ENCODE peak calls at places on chromosomes 12 and 14, in four cellular contexts. N is neural progenitor cell, I is heart right ventricle, A is pancreas. F is an unnamed sample.

GRCh38 chr12:57461326-57461903 is 1.8 kb downstream of the GLI1 start:
- DNase-seq in N (peak; percentile 87), I (peak; percentile 71), A (no peak), F (peak; percentile 73)

GRCh38 chr12:31203261-31203660 is 122.7 kb downstream of the SINHCAF start:
- DNase-seq in N (no peak), I (no peak), A (no peak), F (no peak)

GRCh38 chr12:105765053-105766019 is 373.4 kb downstream of the NUAK1 start:
- DNase-seq in N (no peak), I (no peak), A (no peak), F (no peak)

GRCh38 chr14:92487513-92488133 is 26.0 kb upstream of the RIN3 start:
- DNase-seq in N (no peak), I (peak; percentile 21), A (no peak), F (no peak)

GRCh38 chr12:52494518-52494917 is 1.5 kb upstream of the KRT6A start:
- DNase-seq in N (no peak), I (no peak), A (no peak), F (no peak)

GRCh38 chr12:5430639-5431603 is 987 bp upstream of the NTF3 start:
- DNase-seq in N (peak; percentile 51), I (no peak), A (no peak), F (no peak)

GRCh38 chr14:25400607-25401206 is 350.8 kb upstream of the STXBP6 start:
- DNase-seq in N (peak; percentile 67), I (peak; percentile 6), A (no peak), F (no peak)

GRCh38 chr14:65949711-65950516 is 536.3 kb upstream of the CCDC196 start:
- DNase-seq in N (no peak), I (peak; percentile 39), A (peak; percentile 73), F (peak; percentile 21)

GRCh38 chr14:83483063-83483462 is 1949.4 kb upstream of the SEL1L start:
- DNase-seq in N (no peak), I (no peak), A (no peak), F (no peak)

GRCh38 chr14:102503576-102504224 is 5.9 kb downstream of the ANKRD9 start:
- DNase-seq in N (no peak), I (no peak), A (no peak), F (no peak)

GRCh38 chr12:15852383-15852782 is 29.8 kb upstream of the STRAP start:
- DNase-seq in N (no peak), I (no peak), A (no peak), F (no peak)

GRCh38 chr14:74400328-74400727 is 25.7 kb downstream of the SYNDIG1L start:
- DNase-seq in N (peak; percentile 53), I (no peak), A (no peak), F (no peak)

GRCh38 chr12:209246-209645 is 4.7 kb downstream of the SLC6A12 start:
- DNase-seq in N (no peak), I (no peak), A (no peak), F (no peak)

GRCh38 chr12:58633479-58633878 is 286.8 kb downstream of the LRIG3 start:
- DNase-seq in N (no peak), I (no peak), A (no peak), F (no peak)

GRCh38 chr12:120406080-120406479 is 31.8 kb upstream of the COX6A1 start:
- DNase-seq in N (no peak), I (no peak), A (no peak), F (no peak)

GRCh38 chr14:69141550-69141949 is 11.4 kb downstream of the DCAF5 start:
- DNase-seq in N (no peak), I (no peak), A (no peak), F (no peak)

GRCh38 chr12:11719678-11720099 is 70.2 kb downstream of the ETV6 start:
- DNase-seq in N (no peak), I (peak; percentile 70), A (no peak), F (peak; percentile 50)

GRCh38 chr12:76859621-76860020 is 19.2 kb downstream of the CSRP2 start:
- DNase-seq in N (no peak), I (no peak), A (no peak), F (no peak)

GRCh38 chr14:39395555-39396254 is 36.5 kb downstream of the FBXO33 start:
- DNase-seq in N (no peak), I (no peak), A (no peak), F (no peak)

GRCh38 chr14:50944647-50945413 is 547 bp upstream of the PYGL start:
- DNase-seq in N (no peak), I (peak; percentile 17), A (peak; percentile 72), F (peak; percentile 68)

GRCh38 chr12:119544780-119545625 is 48.6 kb upstream of the TMEM233 start:
- DNase-seq in N (peak; percentile 81), I (peak; percentile 59), A (peak; percentile 56), F (peak; percentile 33)

GRCh38 chr12:57755454-57756372 is 810 bp downstream of the MARCHF9 start:
- DNase-seq in N (peak; percentile 50), I (no peak), A (peak; percentile 82), F (peak; percentile 62)

GRCh38 chr14:55731881-55732498 is 152.0 kb downstream of the KTN1 start:
- DNase-seq in N (peak; percentile 48), I (peak; percentile 47), A (peak; percentile 61), F (no peak)

GRCh38 chr12:15196221-15196620 is 25.0 kb downstream of the RERG start:
- DNase-seq in N (no peak), I (no peak), A (no peak), F (no peak)

GRCh38 chr14:105333020-105333490 is 18.5 kb downstream of the PACS2 start:
- DNase-seq in N (no peak), I (no peak), A (peak; percentile 56), F (no peak)

GRCh38 chr14:68782091-68782981 is 10.5 kb downstream of the ZFP36L1 start:
- DNase-seq in N (no peak), I (no peak), A (no peak), F (no peak)

GRCh38 chr12:27868165-27868564 is 88.1 kb upstream of the MANSC4 start:
- DNase-seq in N (no peak), I (no peak), A (no peak), F (no peak)

GRCh38 chr12:47775100-47775911 is 2.3 kb downstream of the SLC48A1 start:
- DNase-seq in N (no peak), I (no peak), A (no peak), F (peak; percentile 21)

GRCh38 chr12:42475055-42475454 is 114.5 kb downstream of the PRICKLE1 start:
- DNase-seq in N (no peak), I (no peak), A (no peak), F (no peak)

GRCh38 chr12:42473130-42473529 is 116.4 kb downstream of the PRICKLE1 start:
- DNase-seq in N (no peak), I (no peak), A (no peak), F (no peak)

GRCh38 chr12:42473561-42473960 is 116.0 kb downstream of the PRICKLE1 start:
- DNase-seq in N (no peak), I (no peak), A (no peak), F (no peak)

GRCh38 chr12:42477931-42478330 is 111.6 kb downstream of the PRICKLE1 start:
- DNase-seq in N (no peak), I (no peak), A (no peak), F (no peak)

DNA sequence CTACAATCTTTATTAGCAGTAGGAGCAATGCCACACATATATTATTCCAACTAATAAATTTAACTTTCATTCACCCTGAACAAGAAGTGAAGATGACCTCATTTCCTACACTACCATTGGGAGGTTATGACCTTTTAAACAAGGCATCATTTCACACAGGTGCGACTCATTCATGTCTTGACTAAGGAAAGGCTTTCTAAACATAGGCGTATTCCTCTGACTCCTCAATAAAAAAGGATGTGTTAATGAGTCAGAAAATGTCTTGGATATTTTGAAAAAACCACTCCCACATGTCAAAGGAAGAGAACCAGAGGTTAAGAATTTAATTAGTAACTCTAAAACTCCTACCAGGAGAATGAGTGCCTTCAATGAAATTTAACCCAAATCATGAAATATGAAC is 115.2 kb downstream of the PRICKLE1 start:
- DNase-seq in N (no peak), I (no peak), A (no peak), F (no peak)
- H3K4me1 ChIP-seq in N (peaks cover 39% of the 10 kb centered on the region), I (peaks cover 71% of the 10 kb centered on the region), A (no peaks in the 10 kb centered on the region), F (peaks cover 4% of the 10 kb centered on the region)

GRCh38 chr12:65828711-65829339 is 4.5 kb downstream of the HMGA2 start:
- DNase-seq in N (no peak), I (no peak), A (no peak), F (no peak)
- H3K4me3 ChIP-seq in N (peak overlapping the region; percentile 73), I (no peak overlapping the region), A (no peak overlapping the region), F (no peak overlapping the region)

GRCh38 chr12:43973385-43973784 is 137.5 kb downstream of the TMEM117 start:
- DNase-seq in N (no peak), I (no peak), A (no peak), F (no peak)

GRCh38 chr12:43978546-43978945 is 142.7 kb downstream of the TMEM117 start:
- DNase-seq in N (no peak), I (no peak), A (no peak), F (no peak)

GRCh38 chr12:43973993-43974392 is 138.1 kb downstream of the TMEM117 start:
- DNase-seq in N (no peak), I (no peak), A (no peak), F (no peak)

GRCh38 chr12:43979450-43979849 is 143.6 kb downstream of the TMEM117 start:
- DNase-seq in N (no peak), I (no peak), A (no peak), F (no peak)

DNA sequence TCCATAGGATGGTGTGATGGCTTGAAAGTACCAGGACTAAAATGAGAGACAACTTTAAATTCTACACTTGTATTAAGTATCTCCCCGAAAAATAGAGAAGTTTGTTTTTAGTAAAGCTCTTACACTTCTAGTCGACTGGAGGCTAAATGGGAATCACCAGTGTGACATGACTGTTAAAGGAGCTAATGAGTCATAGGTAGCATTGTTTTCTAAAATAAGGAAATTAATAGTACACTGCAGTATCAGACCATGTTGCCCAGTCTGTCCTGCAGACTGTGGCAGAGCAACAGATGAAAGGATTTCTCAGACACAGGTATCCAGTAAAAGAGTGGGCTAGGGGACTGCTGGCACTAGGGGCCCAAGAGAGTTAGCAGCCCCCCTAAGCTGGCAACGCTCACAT is 140.1 kb downstream of the TMEM117 start:
- DNase-seq in N (no peak), I (no peak), A (no peak), F (no peak)
- H3K9me3 ChIP-seq in N (peaks cover 4% of the 10 kb centered on the region), I (peaks cover 4% of the 10 kb centered on the region), A (no peaks in the 10 kb centered on the region), F (no peaks in the 10 kb centered on the region)

GRCh38 chr12:9636150-9636549 is 28.4 kb upstream of the KLRB1 start:
- DNase-seq in N (no peak), I (no peak), A (no peak), F (no peak)
- H3K4me1 ChIP-seq in N (no peaks in the 10 kb centered on the region), I (no peaks in the 10 kb centered on the region), A (no peaks in the 10 kb centered on the region), F (no peaks in the 10 kb centered on the region)

DNA sequence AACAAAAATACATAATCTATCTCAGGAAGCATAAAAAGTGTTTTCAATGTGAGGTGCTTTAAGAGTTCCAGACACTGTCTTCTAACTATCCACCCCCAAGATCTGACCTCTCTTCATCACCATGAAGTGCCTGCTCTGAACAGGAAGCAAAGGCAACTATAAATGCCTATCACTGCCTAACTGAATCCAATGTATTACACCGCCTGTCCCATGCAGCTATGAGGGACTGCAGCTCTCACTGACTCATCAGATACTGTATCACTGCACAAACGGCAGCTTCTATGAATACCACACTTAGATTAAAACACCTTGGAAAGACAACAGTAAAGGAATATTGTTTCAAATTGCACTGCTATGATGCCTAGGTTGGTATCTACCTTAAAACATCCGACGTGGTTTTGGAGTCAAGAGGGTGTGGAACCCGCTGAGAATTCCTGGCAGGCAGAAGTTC is 314.4 kb downstream of the MED13L start:
- DNase-seq in N (no peak), I (no peak), A (no peak), F (no peak)
- H3K4me3 ChIP-seq in N (no peak overlapping the region), I (no peak overlapping the region), A (no peak overlapping the region), F (no peak overlapping the region)

GRCh38 chr12:130592641-130593040 is 123.5 kb downstream of the RIMBP2 start:
- DNase-seq in N (no peak), I (no peak), A (no peak), F (no peak)
- H3K9me3 ChIP-seq in N (no peaks in the 10 kb centered on the region), I (peaks cover 9% of the 10 kb centered on the region), A (no peaks in the 10 kb centered on the region), F (peaks cover 6% of the 10 kb centered on the region)

F was measured in psoas muscle.